ENCODE peak calls at places on chromosomes 4 and X, in seven cellular contexts. C is nephron progenitor cell; N is ELR; R is stimulated activated CD4-positive, alpha-beta T cell treated with anti-CD3 and anti-CD28 coated beads, Interleukin-2, amount 100 ng/mL, for 48 hours; U is RWPE2; M is A549; K is DMS79 treated with DMSO at 0.1 percent for 48 hours. W is an unnamed sample.

GRCh38 chr4:95571577-95571976 is 22.8 kb upstream of the UNC5C start:
- DNase-seq in C (no peak), N (no peak), R (no peak), U (no peak), M (no peak), K (no peak), W (no peak)

GRCh38 chr4:158750379-158750778 is 18.4 kb upstream of the FNIP2 start:
- DNase-seq in C (no peak), N (peak; percentile 54), R (no peak), U (no peak), M (no peak), K (no peak), W (no peak)

GRCh38 chr4:108651068-108651794 is 832 bp downstream of the OSTC start:
- DNase-seq in C (no peak), N (peak; percentile 71), R (no peak), U (no peak), M (peak; percentile 18), K (no peak), W (peak; percentile 47)

GRCh38 chrX:130125090-130125489 is 14.8 kb upstream of the ELF4 start:
- DNase-seq in C (no peak), N (no peak), R (no peak), U (no peak), M (no peak), K (no peak), W (no peak)

GRCh38 chr4:111031180-111031579 is 408.3 kb upstream of the PITX2 start:
- DNase-seq in C (no peak), N (peak; percentile 56), R (no peak), U (no peak), M (no peak), K (no peak), W (no peak)

GRCh38 chr4:113837397-113837796 is 75.9 kb upstream of the CAMK2D start:
- DNase-seq in C (no peak), N (peak; percentile 89), R (no peak), U (no peak), M (peak; percentile 0), K (no peak), W (no peak)

GRCh38 chr4:111641813-111642579 is 503.3 kb upstream of the FAM241A start:
- DNase-seq in C (peak; percentile 63), N (peak; percentile 90), R (peak; percentile 4), U (peak; percentile 50), M (peak; percentile 45), K (no peak), W (peak; percentile 78)

GRCh38 chrX:8404958-8405357 is 59.7 kb upstream of the VCX3B start:
- DNase-seq in C (no peak), N (no peak), R (no peak), U (no peak), M (no peak), K (no peak), W (no peak)

GRCh38 chrX:121831601-121832000 is 784.2 kb downstream of the GLUD2 start:
- DNase-seq in C (no peak), N (no peak), R (no peak), U (no peak), M (no peak), K (no peak), W (no peak)

GRCh38 chr4:48372272-48372671 is 30.9 kb downstream of the SLAIN2 start:
- DNase-seq in C (no peak), N (no peak), R (no peak), U (no peak), M (no peak), K (peak; percentile 21), W (no peak)

W was measured in iPS-NIHi11.